ENCODE peak calls at places on chromosome 17, in eight cellular contexts. N is stomach; R is left ventricle myocardium inferior; P is CD4-positive, CD25-positive, alpha-beta regulatory T cell; C is neuronal stem cell; M is A549; T is PC-3; F is heart left ventricle. H is an unnamed sample.

GRCh38 chr17:17876959-17877547 is 40.3 kb upstream of the SREBF1 start:
- DNase-seq in N (peak; percentile 63), R (peak; percentile 43), P (no peak), C (no peak), M (no peak), T (no peak), F (no peak), H (no peak)

GRCh38 chr17:42387221-42387657 is 1.0 kb downstream of the STAT3 start:
- DNase-seq in N (no peak), R (no peak), P (no peak), C (no peak), M (no peak), T (no peak), F (no peak), H (peak; percentile 71)

GRCh38 chr17:78715000-78715771 is 66.9 kb downstream of the CYTH1 start:
- DNase-seq in N (peak; percentile 22), R (no peak), P (no peak), C (no peak), M (no peak), T (no peak), F (no peak), H (no peak)

GRCh38 chr17:13476722-13477121 is 125.0 kb downstream of the HS3ST3A1 start:
- DNase-seq in N (no peak), R (no peak), P (no peak), C (no peak), M (no peak), T (no peak), F (no peak), H (no peak)

GRCh38 chr17:37642706-37643105 is 540 bp downstream of the DDX52 start:
- DNase-seq in N (no peak), R (no peak), P (no peak), C (no peak), M (peak; percentile 31), T (peak; percentile 19), F (no peak), H (no peak)

GRCh38 chr17:76544123-76544915 is 4.5 kb downstream of the PRCD start:
- DNase-seq in N (no peak), R (peak; percentile 74), P (no peak), C (no peak), M (no peak), T (no peak), F (peak; percentile 54), H (no peak)

GRCh38 chr17:37737971-37738370 is 6.9 kb downstream of the HNF1B start:
- DNase-seq in N (no peak), R (no peak), P (no peak), C (no peak), M (no peak), T (peak; percentile 26), F (no peak), H (no peak)

GRCh38 chr17:17682293-17682736 is 1.1 kb downstream of the RAI1 start:
- DNase-seq in N (peak; percentile 57), R (peak; percentile 54), P (peak; percentile 46), C (no peak), M (peak; percentile 58), T (peak; percentile 30), F (peak; percentile 61), H (no peak)

GRCh38 chr17:69414408-69415274 is at the start of gene MAP2K6:
- DNase-seq in N (peak; percentile 81), R (peak; percentile 85), P (peak; percentile 67), C (peak; percentile 74), M (peak; percentile 85), T (peak; percentile 90), F (peak; percentile 79), H (peak; percentile 83)

GRCh38 chr17:32928527-32929287 is 754 bp downstream of the TMEM98 start:
- DNase-seq in N (no peak), R (no peak), P (no peak), C (no peak), M (no peak), T (no peak), F (no peak), H (no peak)

GRCh38 chr17:15278381-15278780 is 13.3 kb upstream of the PMP22 start:
- DNase-seq in N (no peak), R (no peak), P (no peak), C (no peak), M (peak; percentile 41), T (peak; percentile 32), F (no peak), H (no peak)

GRCh38 chr17:15744885-15745284 is 12.8 kb downstream of the TBC1D26 start:
- DNase-seq in N (no peak), R (no peak), P (no peak), C (no peak), M (no peak), T (no peak), F (no peak), H (no peak)

GRCh38 chr17:13337864-13338371 is 263.8 kb downstream of the HS3ST3A1 start:
- DNase-seq in N (no peak), R (no peak), P (no peak), C (peak; percentile 36), M (peak; percentile 62), T (peak; percentile 79), F (peak; percentile 20), H (peak; percentile 10)

GRCh38 chr17:33686171-33686570 is 393.1 kb upstream of the ASIC2 start:
- DNase-seq in N (no peak), R (no peak), P (no peak), C (no peak), M (peak; percentile 28), T (no peak), F (no peak), H (no peak)

GRCh38 chr17:31722251-31723056 is 136.6 kb downstream of the COPRS start:
- DNase-seq in N (peak; percentile 39), R (no peak), P (no peak), C (no peak), M (no peak), T (no peak), F (peak; percentile 53), H (no peak)

GRCh38 chr17:78935419-78936323 is 10.5 kb upstream of the TIMP2 start:
- DNase-seq in N (peak; percentile 41), R (peak; percentile 63), P (no peak), C (no peak), M (peak; percentile 82), T (peak; percentile 52), F (peak; percentile 56), H (no peak)

GRCh38 chr17:4475001-4475400 is 23.7 kb upstream of the SPNS2 start:
- DNase-seq in N (no peak), R (no peak), P (no peak), C (no peak), M (no peak), T (no peak), F (no peak), H (no peak)

GRCh38 chr17:39823407-39824054 is 40.6 kb downstream of the IKZF3 start:
- DNase-seq in N (no peak), R (no peak), P (no peak), C (no peak), M (peak; percentile 26), T (no peak), F (no peak), H (no peak)
- H3K9me3 ChIP-seq in N (peaks cover 9% of the 10 kb centered on the region), R (peaks cover 15% of the 10 kb centered on the region), P (peaks cover 15% of the 10 kb centered on the region), C (peaks cover 10% of the 10 kb centered on the region), M (peaks cover 30% of the 10 kb centered on the region), T (no peaks in the 10 kb centered on the region), F (peaks cover 8% of the 10 kb centered on the region), H (peaks cover 11% of the 10 kb centered on the region)

DNA sequence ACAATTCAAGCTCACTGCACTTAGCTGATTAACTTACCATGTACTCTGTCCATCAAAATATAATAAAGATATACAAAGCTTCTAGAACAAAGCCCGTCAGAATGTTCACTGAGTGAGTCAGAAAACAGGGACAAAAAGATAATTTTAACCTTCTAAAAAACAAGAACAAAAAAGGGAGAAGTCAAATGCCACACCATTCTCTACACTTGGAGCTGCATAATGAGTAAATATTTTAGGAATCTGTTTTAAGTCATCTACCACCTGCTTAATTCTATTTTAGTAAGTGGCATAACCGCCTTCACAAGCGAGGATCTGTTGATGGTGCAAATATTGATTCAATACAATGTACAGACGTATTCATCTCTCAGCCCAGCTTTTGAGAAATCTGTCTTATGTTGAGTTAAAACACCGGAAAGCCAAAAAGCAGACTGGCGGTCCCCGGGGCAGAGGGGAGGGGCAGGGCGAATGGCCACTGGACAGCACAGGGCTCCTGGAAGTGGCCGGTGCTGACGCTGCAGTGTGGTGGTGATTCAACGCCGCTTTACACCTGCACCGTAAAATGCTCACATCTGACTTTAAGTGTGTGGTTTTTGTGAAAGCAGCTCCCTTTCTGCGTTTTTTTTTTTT is 20.1 kb downstream of the RAB40B start:
- DNase-seq in N (no peak), R (no peak), P (no peak), C (no peak), M (no peak), T (no peak), F (no peak), H (no peak)
- H3K4me3 ChIP-seq in N (no peak overlapping the region), R (no peak overlapping the region), P (no peak overlapping the region), C (no peak overlapping the region), M (no peak overlapping the region), T (peak overlapping the region; percentile 41), F (no peak overlapping the region), H (no peak overlapping the region)

GRCh38 chr17:50265212-50265611 is 9.1 kb upstream of the TMEM92 start:
- DNase-seq in N (peak; percentile 85), R (no peak), P (no peak), C (no peak), M (no peak), T (no peak), F (no peak), H (no peak)

GRCh38 chr17:50267074-50267841 is 7.0 kb upstream of the TMEM92 start:
- DNase-seq in N (no peak), R (no peak), P (no peak), C (no peak), M (no peak), T (no peak), F (no peak), H (no peak)

GRCh38 chr17:50266384-50267073 is 7.7 kb upstream of the TMEM92 start:
- DNase-seq in N (peak; percentile 88), R (no peak), P (no peak), C (no peak), M (peak; percentile 47), T (peak; percentile 93), F (no peak), H (no peak)

GRCh38 chr17:50264263-50265113 is 9.8 kb upstream of the TMEM92 start:
- DNase-seq in N (no peak), R (no peak), P (no peak), C (no peak), M (no peak), T (no peak), F (no peak), H (no peak)

GRCh38 chr17:50265690-50266306 is 8.5 kb upstream of the TMEM92 start:
- DNase-seq in N (no peak), R (no peak), P (no peak), C (no peak), M (no peak), T (no peak), F (no peak), H (no peak)
- H3K4me1 ChIP-seq in N (peaks cover 63% of the 10 kb centered on the region), R (peaks cover 20% of the 10 kb centered on the region), P (no peaks in the 10 kb centered on the region), C (peaks cover 22% of the 10 kb centered on the region), M (peaks cover 26% of the 10 kb centered on the region), T (peaks cover 18% of the 10 kb centered on the region), F (peaks cover 6% of the 10 kb centered on the region), H (no peaks in the 10 kb centered on the region)

GRCh38 chr17:22511431-22511830 is 819.1 kb downstream of the KCNJ18 start:
- DNase-seq in N (no peak), R (no peak), P (no peak), C (no peak), M (no peak), T (no peak), F (no peak), H (no peak)
- H3K9me3 ChIP-seq in N (peaks cover 48% of the 10 kb centered on the region), R (no peaks in the 10 kb centered on the region), P (no peaks in the 10 kb centered on the region), C (no peaks in the 10 kb centered on the region), M (no peaks in the 10 kb centered on the region), T (peaks cover 4% of the 10 kb centered on the region), F (no peaks in the 10 kb centered on the region), H (no peaks in the 10 kb centered on the region)

H was measured in HAP-1.